ENCODE peak calls at places on chromosomes 5 and 9, in eight cellular contexts. C is MCF 10A, B is foreskin keratinocyte, E is Daoy, L is skeletal muscle cell, R is psoas muscle, Z is T-helper 1 cell, W is RPMI7951. I is an unnamed sample.
A peak's percentile ranks its signal among the peaks of the same experiment; 100 is the strongest.

GRCh38 chr9:88196456-88196855 is 58.2 kb upstream of the SPATA31C2 start:
- DNase-seq in C (no peak), B (no peak), E (no peak), L (no peak), R (no peak), Z (no peak), W (no peak), I (no peak)

GRCh38 chr5:41465493-41466171 is 44.8 kb downstream of the PLCXD3 start:
- DNase-seq in C (no peak), B (no peak), E (no peak), L (no peak), R (no peak), Z (no peak), W (peak; percentile 6), I (no peak)

GRCh38 chr9:130042406-130042930 is 521 bp downstream of the FNBP1 start:
- DNase-seq in C (no peak), B (no peak), E (peak; percentile 53), L (no peak), R (peak; percentile 68), Z (no peak), W (no peak), I (peak; percentile 37)

GRCh38 chr5:127446626-127447025 is 70.8 kb upstream of the PRRC1 start:
- DNase-seq in C (no peak), B (no peak), E (no peak), L (no peak), R (no peak), Z (no peak), W (no peak), I (no peak)

GRCh38 chr9:136141716-136142415 is 23.2 kb upstream of the TMEM250 start:
- DNase-seq in C (no peak), B (no peak), E (no peak), L (no peak), R (no peak), Z (no peak), W (no peak), I (no peak)

GRCh38 chr9:92988215-92988731 is 41.0 kb downstream of the FGD3 start:
- DNase-seq in C (peak; percentile 64), B (peak; percentile 87), E (no peak), L (no peak), R (no peak), Z (no peak), W (no peak), I (no peak)

GRCh38 chr5:94174748-94175411 is 433.5 kb upstream of the POU5F2 start:
- DNase-seq in C (peak; percentile 9), B (peak; percentile 27), E (peak; percentile 40), L (peak; percentile 43), R (no peak), Z (no peak), W (peak; percentile 30), I (no peak)

GRCh38 chr5:43602818-43603534 is at the start of gene NNT:
- DNase-seq in C (peak; percentile 53), B (no peak), E (peak; percentile 74), L (no peak), R (peak; percentile 87), Z (peak; percentile 66), W (peak; percentile 30), I (peak; percentile 83)

GRCh38 chr9:16000826-16001225 is 448.0 kb downstream of the CCDC171 start:
- DNase-seq in C (peak; percentile 8), B (no peak), E (no peak), L (peak; percentile 77), R (no peak), Z (no peak), W (no peak), I (no peak)

GRCh38 chr5:137164961-137165360 is 334.2 kb downstream of the SPOCK1 start:
- DNase-seq in C (no peak), B (no peak), E (peak; percentile 32), L (no peak), R (no peak), Z (no peak), W (peak; percentile 49), I (no peak)

GRCh38 chr5:132926437-132926836 is 37.0 kb downstream of the AFF4 start:
- DNase-seq in C (no peak), B (no peak), E (no peak), L (no peak), R (no peak), Z (no peak), W (no peak), I (no peak)

GRCh38 chr9:121598167-121599000 is 53.0 kb upstream of the DAB2IP start:
- DNase-seq in C (no peak), B (peak; percentile 51), E (no peak), L (peak; percentile 34), R (peak; percentile 95), Z (no peak), W (no peak), I (no peak)

GRCh38 chr5:172950176-172950965 is 8.9 kb upstream of the RPL26L1 start:
- DNase-seq in C (no peak), B (no peak), E (no peak), L (no peak), R (no peak), Z (no peak), W (no peak), I (no peak)

GRCh38 chr5:77326986-77327734 is 116.7 kb downstream of the PDE8B start:
- DNase-seq in C (no peak), B (no peak), E (no peak), L (no peak), R (no peak), Z (no peak), W (no peak), I (no peak)

GRCh38 chr5:135329913-135330797 is 68.9 kb downstream of the MACROH2A1 start:
- DNase-seq in C (no peak), B (no peak), E (no peak), L (no peak), R (no peak), Z (no peak), W (no peak), I (no peak)

GRCh38 chr9:126947529-126947928 is 32.9 kb downstream of the RALGPS1 start:
- DNase-seq in C (peak; percentile 16), B (no peak), E (no peak), L (no peak), R (no peak), Z (no peak), W (no peak), I (no peak)